ENCODE peak calls at places on chromosomes 5 and 9, in six cellular contexts. K is fibroblast of lung, R is AG10803, L is cardiac muscle cell, T is AG04450, B is adrenal gland. C is an unnamed sample.
A peak's percentile ranks its signal among the peaks of the same experiment; 100 is the strongest.

GRCh38 chr5:4700082-4700481 is 440.0 kb upstream of the ADAMTS16 start:
- DNase-seq in T (no peak), R (peak; percentile 65), B (peak; percentile 42), L (peak; percentile 4), K (peak; percentile 71), C (peak; percentile 74)

GRCh38 chr9:85610074-85610855 is 131.5 kb downstream of the AGTPBP1 start:
- DNase-seq in T (peak; percentile 54), B (peak; percentile 53), K (peak; percentile 67), L (peak; percentile 89), R (peak; percentile 81), C (peak; percentile 77)

GRCh38 chr5:125972706-125973105 is 450.5 kb upstream of the GRAMD2B start:
- DNase-seq in L (no peak), T (no peak), R (no peak), B (no peak), K (peak; percentile 15), C (no peak)

GRCh38 chr5:138468133-138468965 is 3.1 kb downstream of the EGR1 start:
- DNase-seq in R (peak; percentile 70), B (peak; percentile 33), K (peak; percentile 29), T (peak; percentile 41), L (peak; percentile 60), C (peak; percentile 58)

GRCh38 chr5:90221947-90222346 is 187.6 kb downstream of the CETN3 start:
- DNase-seq in R (no peak), K (peak; percentile 78), L (no peak), T (no peak), B (no peak), C (peak; percentile 82)

GRCh38 chr9:6383551-6384225 is 29.3 kb upstream of the UHRF2 start:
- DNase-seq in B (no peak), T (peak; percentile 24), L (peak; percentile 66), R (peak; percentile 70), K (peak; percentile 72), C (peak; percentile 57)

GRCh38 chr5:36621985-36622384 is 15.6 kb downstream of the SLC1A3 start:
- DNase-seq in K (no peak), B (no peak), T (no peak), L (no peak), R (no peak), C (no peak)

GRCh38 chr9:113715086-113715485 is 161.0 kb upstream of the ZNF618 start:
- DNase-seq in B (no peak), L (no peak), K (peak; percentile 70), T (peak; percentile 20), R (peak; percentile 58), C (peak; percentile 88)

GRCh38 chr5:141703133-141703561 is 21.1 kb upstream of the ARAP3 start:
- DNase-seq in T (no peak), R (no peak), L (no peak), B (no peak), K (no peak), C (no peak)

GRCh38 chr9:123048748-123049147 is 15.3 kb downstream of the GPR21 start:
- DNase-seq in L (no peak), T (no peak), R (peak; percentile 69), B (no peak), K (peak; percentile 31), C (no peak)

GRCh38 chr5:5018560-5018935 is 121.6 kb upstream of the ADAMTS16 start:
- DNase-seq in T (no peak), K (peak; percentile 81), R (peak; percentile 84), L (no peak), B (no peak), C (no peak)

GRCh38 chr5:93572101-93572772 is 8.8 kb downstream of the NR2F1-AS1 start:
- DNase-seq in T (no peak), R (peak; percentile 18), L (peak; percentile 62), B (no peak), K (no peak), C (no peak)

GRCh38 chr9:81083821-81084512 is 605.4 kb downstream of the TLE1 start:
- DNase-seq in K (peak; percentile 92), T (no peak), R (peak; percentile 16), B (peak; percentile 15), L (peak; percentile 39), C (peak; percentile 34)

GRCh38 chr9:34957492-34958410 is at the start of gene PHF24:
- DNase-seq in T (no peak), B (peak; percentile 22), R (peak; percentile 3), K (no peak), L (peak; percentile 26), C (peak; percentile 37)

GRCh38 chr9:131406567-131407436 is 12.9 kb downstream of the PRRC2B start:
- DNase-seq in B (no peak), R (no peak), L (no peak), K (peak; percentile 23), T (no peak), C (no peak)

GRCh38 chr5:132714456-132715307 is 22.7 kb downstream of the KIF3A start:
- DNase-seq in B (no peak), K (peak; percentile 4), T (no peak), R (peak; percentile 20), L (peak; percentile 17), C (peak; percentile 11)

GRCh38 chr9:95992536-95992935 is 117.0 kb downstream of the ERCC6L2 start:
- DNase-seq in R (no peak), K (no peak), L (no peak), T (no peak), B (no peak), C (no peak)

GRCh38 chr5:142385194-142385593 is 60.4 kb upstream of the SPRY4 start:
- DNase-seq in L (peak; percentile 45), T (peak; percentile 23), R (peak; percentile 83), B (no peak), K (peak; percentile 84), C (no peak)

GRCh38 chr5:144028644-144029043 is 141.8 kb downstream of the YIPF5 start:
- DNase-seq in R (peak; percentile 95), T (peak; percentile 57), B (no peak), L (peak; percentile 85), K (peak; percentile 92), C (no peak)

GRCh38 chr9:126203313-126203712 is 123.3 kb upstream of the MVB12B start:
- DNase-seq in K (no peak), R (no peak), L (no peak), T (no peak), B (no peak), C (no peak)
- TF ChIP-seq CTCF in K (peak; percentile 7), R (no peak), L (peak; percentile 5), T (peak; percentile 5), B (no peak), C (no peak)

DNA sequence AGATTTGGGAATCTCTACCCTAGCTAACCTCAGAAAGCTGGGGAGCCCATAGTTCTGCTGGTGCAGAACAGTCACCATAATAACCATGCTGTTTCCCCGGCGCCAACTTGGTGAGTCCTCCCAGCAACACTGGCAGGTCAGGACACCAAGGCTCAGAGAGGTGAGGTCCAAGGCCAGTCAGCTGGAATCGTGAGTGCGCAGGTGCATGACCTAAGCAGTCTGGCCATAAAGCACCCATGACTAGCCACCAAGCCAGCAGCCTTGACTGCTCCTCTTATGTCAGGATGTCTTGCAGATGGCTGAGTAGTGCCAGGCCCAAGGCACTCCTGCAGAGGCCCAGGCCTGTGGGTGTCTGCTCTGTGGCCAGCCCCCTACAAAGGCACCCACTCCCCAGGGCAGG is 2.6 kb downstream of the RNF44 start:
- DNase-seq in T (no peak), B (peak; percentile 73), L (no peak), R (no peak), K (no peak), C (no peak)
- H3K4me3 ChIP-seq in T (peak overlapping the region; percentile 13), B (no peak overlapping the region), L (no peak overlapping the region), R (peak overlapping the region; percentile 84), K (no peak overlapping the region), C (peak overlapping the region; percentile 10)

GRCh38 chr9:98192503-98193335 is at the start of gene CORO2A:
- DNase-seq in R (peak; percentile 61), B (peak; percentile 62), T (peak; percentile 7), K (peak; percentile 68), L (peak; percentile 76), C (peak; percentile 92)
- TF ChIP-seq CTCF in R (peak; percentile 49), B (peak; percentile 39), T (peak; percentile 61), K (peak; percentile 57), L (peak; percentile 62), C (peak; percentile 40)

DNA sequence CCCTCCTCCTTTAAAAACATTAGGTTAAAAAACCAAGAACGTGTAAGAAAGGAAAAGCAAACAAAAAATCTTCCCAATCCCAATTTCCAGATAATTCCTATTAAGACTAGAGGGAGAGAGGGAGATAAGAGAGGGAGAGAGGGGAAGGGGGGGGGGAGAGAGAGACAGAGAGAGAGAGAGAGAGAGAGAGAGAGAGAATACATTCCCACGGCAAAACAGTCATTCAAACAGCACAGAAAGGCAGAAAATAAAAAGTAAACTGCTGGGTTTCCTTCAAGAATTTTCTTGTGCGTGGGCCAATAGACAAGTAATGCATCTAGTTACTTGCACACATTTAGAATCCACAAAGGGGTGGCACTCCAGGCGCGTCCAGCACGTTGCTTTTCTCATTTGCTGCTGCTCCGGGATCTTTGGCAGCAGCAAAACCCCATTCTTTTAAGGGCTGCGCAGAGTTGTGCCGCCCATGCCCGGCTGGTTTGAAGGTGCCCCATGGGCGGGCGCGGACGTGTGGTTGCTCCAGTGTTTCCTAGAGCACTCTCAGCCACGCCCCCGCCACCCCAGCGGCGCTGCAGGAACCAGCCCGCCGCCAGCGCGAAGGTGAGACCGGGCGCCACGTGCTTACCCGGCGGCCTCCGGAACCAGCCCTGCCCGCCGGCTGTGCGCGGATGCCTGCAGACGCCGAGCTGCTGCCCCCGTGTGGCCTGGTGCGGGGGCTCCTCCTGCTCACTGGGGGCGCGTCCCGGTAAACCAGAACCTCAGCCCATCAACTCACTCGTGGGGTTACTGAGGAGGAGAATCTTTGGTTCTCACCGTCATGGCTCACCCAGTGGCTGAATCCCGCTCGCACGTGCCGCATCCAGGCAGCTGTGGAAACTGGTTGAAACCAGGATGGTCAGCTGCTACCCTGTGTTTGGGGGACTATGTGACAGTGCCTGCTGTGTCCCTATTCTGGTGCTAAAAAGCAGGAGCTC is 44.6 kb downstream of the STC2 start:
- DNase-seq in T (no peak), K (peak; percentile 65), R (peak; percentile 46), L (peak; percentile 77), B (peak; percentile 81), C (peak; percentile 82)
- H3K4me3 ChIP-seq in T (peak overlapping the region; percentile 39), K (no peak overlapping the region), R (peak overlapping the region; percentile 35), L (peak overlapping the region; percentile 33), B (no peak overlapping the region), C (peak overlapping the region; percentile 7)

GRCh38 chr5:139685886-139686285 is 37.7 kb downstream of the CXXC5 start:
- DNase-seq in L (no peak), B (no peak), T (no peak), R (no peak), K (no peak), C (no peak)

GRCh38 chr5:139684350-139684880 is 36.3 kb downstream of the CXXC5 start:
- DNase-seq in T (no peak), R (no peak), L (no peak), B (no peak), K (no peak), C (no peak)

GRCh38 chr5:139683295-139684271 is 35.4 kb downstream of the CXXC5 start:
- DNase-seq in T (no peak), R (no peak), K (no peak), L (no peak), B (no peak), C (no peak)

GRCh38 chr5:139686356-139686918 is 38.3 kb downstream of the CXXC5 start:
- DNase-seq in R (no peak), L (no peak), T (no peak), B (no peak), K (no peak), C (no peak)

GRCh38 chr5:139684881-139685749 is 37.0 kb downstream of the CXXC5 start:
- DNase-seq in L (no peak), K (no peak), T (no peak), B (no peak), R (no peak), C (no peak)
- TF ChIP-seq CTCF in L (no peak), K (no peak), T (no peak), B (no peak), R (no peak), C (no peak)